ENCODE peak calls at places on chromosomes 13 and 19, in four cellular contexts. H is NCI-H1930, A is NCI-H2081, M is stomach. T is an unnamed sample.

GRCh38 chr13:80712026-80712425 is 371.1 kb upstream of the SPRY2 start:
- DNase-seq in H (no peak), A (no peak), M (no peak), T (no peak)

GRCh38 chr13:81745391-81745790 is 1404.5 kb upstream of the SPRY2 start:
- DNase-seq in H (no peak), A (no peak), M (no peak), T (no peak)

GRCh38 chr19:46392252-46392801 is 21.0 kb downstream of the CCDC8 start:
- DNase-seq in H (no peak), A (no peak), M (no peak), T (no peak)

GRCh38 chr13:29718694-29719093 is 123.2 kb upstream of the SLC7A1 start:
- DNase-seq in H (no peak), A (no peak), M (no peak), T (no peak)

GRCh38 chr13:27952931-27953670 is 16.0 kb downstream of the CDX2 start:
- DNase-seq in H (no peak), A (no peak), M (peak; percentile 85), T (no peak)

GRCh38 chr19:13078897-13079541 is 23.6 kb downstream of the LYL1 start:
- DNase-seq in H (no peak), A (no peak), M (peak; percentile 77), T (no peak)

GRCh38 chr19:7550987-7551761 is 15.7 kb downstream of the PNPLA6 start:
- DNase-seq in H (peak; percentile 86), A (peak; percentile 17), M (peak; percentile 85), T (no peak)

GRCh38 chr19:42277821-42278809 is 9.1 kb downstream of the CIC start:
- DNase-seq in H (no peak), A (peak; percentile 39), M (no peak), T (no peak)

GRCh38 chr19:7382694-7383093 is 34.0 kb downstream of the ARHGEF18 start:
- DNase-seq in H (no peak), A (no peak), M (no peak), T (no peak)

GRCh38 chr19:27758626-27759505 is 1454.1 kb downstream of the UQCRFS1 start:
- DNase-seq in H (no peak), A (no peak), M (no peak), T (no peak)

GRCh38 chr13:32983058-32983457 is 33.2 kb upstream of the KL start:
- DNase-seq in H (no peak), A (no peak), M (no peak), T (no peak)

GRCh38 chr19:7874080-7874856 is at the start of gene PRR36:
- DNase-seq in H (peak; percentile 78), A (peak; percentile 88), M (peak; percentile 72), T (no peak)

T was measured in Caki2.